ENCODE peak calls at places on chromosomes 3 and 15, in five cellular contexts. U is thoracic aorta; L is A549; J is effector memory CD4-positive, alpha-beta T cell; A is PC-9. R is an unnamed sample.

GRCh38 chr3:113084777-113085176 is 94.0 kb downstream of the GTPBP8 start:
- DNase-seq in L (no peak), J (no peak), A (no peak), U (no peak), R (no peak)

GRCh38 chr3:139774570-139775302 is 97.0 kb upstream of the NMNAT3 start:
- DNase-seq in J (no peak), A (no peak), L (no peak), U (no peak), R (no peak)

GRCh38 chr15:32824777-32825176 is 107.0 kb downstream of the GREM1 start:
- DNase-seq in J (no peak), L (peak), A (peak), U (no peak), R (no peak)

GRCh38 chr15:86278586-86278985 is 198.9 kb downstream of the AGBL1 start:
- DNase-seq in L (no peak), A (no peak), J (no peak), U (no peak), R (no peak)

GRCh38 chr3:196177567-196177966 is 33.6 kb downstream of the ZDHHC19 start:
- DNase-seq in A (no peak), U (no peak), J (no peak), L (no peak), R (no peak)

GRCh38 chr15:80450811-80451321 is 46.7 kb downstream of the ARNT2 start:
- DNase-seq in U (no peak), A (no peak), L (no peak), J (no peak), R (no peak)

GRCh38 chr3:141328286-141329166 is 39.8 kb upstream of the ZBTB38 start:
- DNase-seq in A (no peak), U (no peak), J (no peak), L (no peak), R (no peak)

GRCh38 chr15:54576303-54576935 is 598.2 kb downstream of the UNC13C start:
- DNase-seq in U (no peak), J (no peak), A (no peak), L (no peak), R (no peak)

GRCh38 chr3:195880037-195880431 is 28.3 kb downstream of the TNK2 start:
- DNase-seq in L (no peak), A (no peak), J (no peak), U (no peak), R (no peak)

GRCh38 chr15:39942101-39942752 is 8.3 kb downstream of the EIF2AK4 start:
- DNase-seq in U (no peak), A (no peak), L (no peak), J (no peak), R (no peak)

GRCh38 chr3:138653567-138653966 is 45.0 kb downstream of the FAIM start:
- DNase-seq in A (no peak), L (no peak), U (no peak), J (no peak), R (no peak)

GRCh38 chr15:57440799-57441198 is 64.5 kb downstream of the CGNL1 start:
- DNase-seq in J (no peak), U (no peak), L (no peak), A (no peak), R (no peak)

DNA sequence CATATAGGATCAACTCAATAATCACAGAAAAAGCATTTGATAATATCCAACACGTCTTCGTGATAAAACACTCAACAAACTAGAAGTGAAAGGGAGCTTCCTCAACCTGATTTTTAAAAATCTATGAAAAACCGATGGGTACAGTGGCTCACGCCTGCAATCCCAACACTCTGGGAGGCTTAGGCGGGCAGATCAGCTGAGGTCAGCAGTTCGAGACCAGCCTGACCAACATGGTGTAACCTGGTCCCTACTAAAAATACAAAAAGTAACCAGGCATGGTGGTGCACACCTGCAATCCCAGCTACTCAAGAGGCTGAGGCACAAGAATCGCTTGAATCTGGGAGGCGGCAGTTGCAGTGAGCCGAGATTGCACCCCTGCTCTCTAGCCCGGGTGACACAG is 2.2 kb upstream of the MFGE8 start:
- DNase-seq in J (no peak), L (no peak), U (no peak), A (no peak), R (no peak)
- H3K27ac ChIP-seq in J (no peak), L (no peak), U (no peak), A (no peak), R (no peak)

DNA sequence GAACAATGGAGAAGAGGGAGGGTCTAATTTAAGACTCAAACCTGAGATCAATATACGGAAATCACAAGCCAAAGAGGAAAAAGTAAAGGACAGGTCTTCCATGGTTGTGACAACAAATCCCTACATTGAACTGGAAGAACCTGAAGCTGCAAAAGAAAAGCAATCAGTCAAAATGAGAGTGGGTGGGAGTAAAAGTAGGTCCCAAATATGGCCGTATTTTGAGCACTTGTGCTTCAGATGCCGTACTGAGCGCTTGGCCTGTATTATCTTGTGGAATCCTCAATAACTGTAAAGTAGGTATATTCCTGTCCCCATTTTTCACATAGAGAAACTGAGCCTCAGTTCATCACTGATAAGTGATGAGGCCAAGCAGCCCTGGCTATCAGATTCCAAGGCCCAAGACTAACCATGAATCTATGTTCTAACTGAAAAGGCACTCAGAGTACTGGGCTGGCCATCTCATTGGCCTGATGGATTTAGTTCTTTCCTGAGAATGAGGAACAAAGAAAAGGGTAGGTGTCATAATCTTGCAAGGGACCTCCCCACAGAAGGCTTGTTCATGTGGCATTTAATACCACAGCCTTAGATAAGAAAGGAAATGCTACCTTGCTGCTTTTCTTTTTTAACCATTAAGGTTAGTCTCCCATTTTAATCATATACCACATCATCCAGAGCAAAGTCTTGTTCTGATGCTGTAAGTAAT is 52.5 kb downstream of the LRRN1 start:
- DNase-seq in L (no peak), U (no peak), J (no peak), A (no peak), R (no peak)
- H3K27ac ChIP-seq in L (no peak), U (no peak), J (no peak), A (no peak), R (no peak)

GRCh38 chr3:183918178-183918577 is 33.5 kb upstream of the PARL start:
- DNase-seq in J (no peak), L (no peak), A (no peak), U (no peak), R (no peak)
- H3K27ac ChIP-seq in J (no peak), L (no peak), A (peak), U (no peak), R (no peak)

GRCh38 chr3:137330246-137330645 is 372.5 kb downstream of the IL20RB start:
- DNase-seq in U (no peak), L (no peak), A (no peak), J (no peak), R (no peak)

GRCh38 chr3:137324114-137324513 is 366.3 kb downstream of the IL20RB start:
- DNase-seq in L (no peak), U (no peak), A (no peak), J (no peak), R (no peak)

GRCh38 chr3:137325934-137326333 is 368.2 kb downstream of the IL20RB start:
- DNase-seq in U (no peak), L (no peak), A (no peak), J (no peak), R (no peak)

DNA sequence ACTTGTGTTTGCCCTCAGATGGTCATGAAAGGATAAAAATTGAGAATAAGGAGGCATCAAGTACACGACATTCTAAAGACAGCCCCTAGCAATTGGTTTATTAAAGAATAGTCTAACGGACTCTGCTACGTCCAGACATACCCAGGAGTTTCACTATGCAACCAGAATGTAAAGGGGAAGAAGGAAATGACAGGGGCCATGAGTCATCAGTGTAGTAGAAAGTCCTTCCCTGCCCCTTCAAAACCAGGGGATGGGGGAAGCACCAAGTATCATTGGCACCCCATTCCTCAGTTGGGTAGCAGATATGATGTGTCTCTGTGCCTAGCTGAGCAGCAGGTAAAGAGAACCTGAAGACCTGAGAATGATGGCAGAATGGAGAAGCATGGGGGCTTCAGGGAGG is 367.4 kb downstream of the IL20RB start:
- DNase-seq in J (no peak), U (no peak), L (no peak), A (no peak), R (no peak)
- H3K27ac ChIP-seq in J (no peak), U (no peak), L (no peak), A (no peak), R (no peak)

DNA sequence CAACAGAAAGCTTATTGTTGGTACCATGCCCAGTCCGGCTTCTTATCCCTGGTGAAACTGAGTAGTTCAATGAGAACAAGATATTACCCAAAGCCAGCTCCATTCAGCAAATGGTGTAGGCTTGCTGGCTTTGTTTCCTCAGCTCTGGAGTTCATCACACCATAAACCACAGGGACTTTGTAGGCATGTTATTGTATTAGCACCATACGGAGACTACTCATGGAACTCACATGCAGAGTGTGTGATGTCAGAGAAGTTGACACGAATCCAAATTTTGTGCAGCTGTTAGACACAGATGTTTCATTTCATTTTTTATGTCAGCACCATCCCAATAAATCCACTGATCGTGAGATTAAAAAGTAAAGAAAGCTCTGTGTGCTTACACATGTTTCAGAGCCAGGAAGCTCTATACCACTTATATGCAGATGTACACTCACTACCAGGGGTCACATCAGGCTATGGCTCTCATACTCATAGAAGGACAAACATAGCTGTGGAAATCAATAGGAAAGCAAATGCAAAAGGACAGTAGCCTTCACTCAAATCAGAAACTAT is 63.4 kb upstream of the LEKR1 start:
- DNase-seq in L (no peak), U (no peak), J (no peak), A (no peak), R (no peak)
- H3K27ac ChIP-seq in L (no peak), U (no peak), J (no peak), A (no peak), R (no peak)

DNA sequence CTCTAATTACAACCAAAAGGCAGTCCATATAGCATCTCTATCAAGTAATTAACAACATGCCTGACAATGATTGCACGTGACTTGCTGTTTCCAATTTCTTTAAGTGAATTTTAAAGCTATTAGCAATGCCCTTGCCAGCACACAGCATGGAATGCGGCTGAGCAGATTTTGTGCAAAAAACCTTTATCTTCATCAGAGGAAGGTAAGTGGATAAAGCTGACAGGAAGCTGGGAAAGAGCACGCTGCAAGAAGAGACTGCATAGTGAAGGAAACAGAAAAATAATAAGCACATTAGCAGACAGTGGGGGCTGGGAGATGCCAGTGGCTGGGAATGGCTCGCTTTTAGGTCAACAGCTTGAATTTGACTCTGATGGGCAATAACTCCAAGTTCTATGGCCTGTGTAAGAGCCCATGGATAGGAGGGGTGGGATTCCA is 138.8 kb downstream of the PDZRN3 start:
- DNase-seq in L (no peak), U (no peak), A (no peak), J (no peak), R (no peak)
- H3K27ac ChIP-seq in L (no peak), U (no peak), A (no peak), J (no peak), R (no peak)

GRCh38 chr3:4583441-4583840 is 90.3 kb downstream of the ITPR1 start:
- DNase-seq in L (no peak), A (no peak), U (no peak), J (no peak), R (no peak)

GRCh38 chr3:4581040-4581439 is 87.9 kb downstream of the ITPR1 start:
- DNase-seq in A (no peak), J (no peak), L (no peak), U (no peak), R (no peak)

GRCh38 chr3:4581905-4582611 is 88.9 kb downstream of the ITPR1 start:
- DNase-seq in J (no peak), U (no peak), A (no peak), L (no peak), R (no peak)

GRCh38 chr3:4581452-4581851 is 88.3 kb downstream of the ITPR1 start:
- DNase-seq in L (no peak), U (no peak), J (no peak), A (no peak), R (no peak)

DNA sequence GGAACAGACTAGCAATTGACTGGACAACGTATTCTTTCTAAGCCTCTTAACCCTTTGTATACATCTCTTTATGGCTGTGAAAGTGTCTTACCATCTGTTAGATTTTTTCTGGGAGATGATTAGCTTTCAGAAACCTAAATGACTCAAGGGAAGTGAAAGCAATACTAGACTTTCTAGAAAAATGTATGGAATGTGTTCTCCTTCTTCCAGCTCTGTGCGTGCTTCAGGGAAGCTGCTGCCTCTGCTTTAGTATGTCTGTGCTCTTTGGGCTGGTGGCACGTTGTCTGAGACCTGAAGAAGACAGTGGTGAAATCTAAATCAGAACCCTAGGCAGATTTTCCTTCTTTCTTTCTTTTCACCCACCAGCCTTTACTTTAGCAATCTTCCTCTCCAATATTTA is 89.5 kb downstream of the ITPR1 start:
- DNase-seq in L (no peak), A (no peak), J (no peak), U (no peak), R (no peak)
- H3K27ac ChIP-seq in L (no peak), A (no peak), J (no peak), U (peak), R (no peak)

DNA sequence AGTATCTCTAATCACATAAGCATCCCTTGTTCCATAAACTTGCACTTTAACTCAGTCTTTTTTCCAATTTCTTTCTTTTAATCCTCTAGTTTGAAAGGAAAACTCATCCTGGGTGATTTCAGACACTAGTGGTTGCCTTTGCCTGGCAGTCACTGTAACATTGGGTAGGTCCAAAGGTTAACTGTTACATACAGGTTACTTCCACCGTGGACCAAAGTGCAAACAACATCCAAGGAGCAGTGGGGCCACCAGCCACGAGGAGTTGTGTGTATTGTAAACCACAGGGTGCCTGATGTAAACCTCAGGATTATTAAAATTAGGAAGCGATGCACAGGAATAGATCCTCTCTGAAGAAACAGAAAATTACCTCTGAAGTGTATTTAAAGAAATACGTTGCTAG is 75.0 kb downstream of the HCN4 start:
- DNase-seq in A (no peak), U (no peak), J (no peak), L (no peak), R (no peak)
- H3K27ac ChIP-seq in A (no peak), U (no peak), J (no peak), L (no peak), R (no peak)

GRCh38 chr15:71114887-71115566 is at the start of gene THSD4:
- DNase-seq in A (peak), J (peak), L (peak), U (no peak), R (no peak)
- H3K27ac ChIP-seq in A (peak), J (no peak), L (peak), U (peak), R (no peak)